ENCODE peak calls at places on chromosomes 2 and 18, in four cellular contexts. B, N, L and R are unnamed samples.
A peak's percentile ranks its signal among the peaks of the same experiment; 100 is the strongest.

GRCh38 chr2:12734914-12735654 is 18.3 kb downstream of the TRIB2 start:
- DNase-seq in B (no peak), N (no peak), L (no peak), R (no peak)

GRCh38 chr18:62450546-62451395 is 72.1 kb upstream of the ZCCHC2 start:
- DNase-seq in B (peak; percentile 95), N (peak; percentile 81), L (peak; percentile 92), R (peak; percentile 99)

GRCh38 chr2:125224188-125224587 is 1199.1 kb downstream of the CNTNAP5 start:
- DNase-seq in B (no peak), N (no peak), L (no peak), R (no peak)

GRCh38 chr18:55879331-55879730 is 291.3 kb upstream of the TCF4 start:
- DNase-seq in B (no peak), N (peak; percentile 77), L (no peak), R (no peak)

GRCh38 chr18:69817335-69817935 is 130.2 kb downstream of the CD226 start:
- DNase-seq in B (no peak), N (peak; percentile 87), L (peak; percentile 67), R (no peak)

GRCh38 chr2:157404363-157404762 is 39.5 kb downstream of the CYTIP start:
- DNase-seq in B (no peak), N (peak; percentile 17), L (peak; percentile 87), R (no peak)

GRCh38 chr2:215880970-215881369 is 132.4 kb downstream of the MREG start:
- DNase-seq in B (no peak), N (peak; percentile 30), L (no peak), R (no peak)

GRCh38 chr2:207403950-207404349 is 125.8 kb upstream of the CREB1 start:
- DNase-seq in B (no peak), N (peak; percentile 74), L (no peak), R (no peak)

GRCh38 chr2:200788129-200788718 is 23.5 kb upstream of the BZW1 start:
- DNase-seq in B (peak; percentile 63), N (peak; percentile 70), L (peak; percentile 28), R (peak; percentile 90)

GRCh38 chr2:29013046-29013780 is 32.1 kb downstream of the TOGARAM2 start:
- DNase-seq in B (peak; percentile 50), N (no peak), L (no peak), R (no peak)

GRCh38 chr2:47747878-47748277 is 35.1 kb upstream of the MSH6 start:
- DNase-seq in B (no peak), N (no peak), L (no peak), R (no peak)
- H3K4me2 ChIP-seq in B (no peak overlapping the region), N (no peak overlapping the region), L (no peak overlapping the region), R (no peak overlapping the region)

GRCh38 chr18:45838302-45839070 is 13.0 kb downstream of the SIGLEC15 start:
- DNase-seq in B (no peak), N (no peak), L (no peak), R (no peak)
- H2AFZ ChIP-seq in B (no peak overlapping the region), N (peak overlapping the region; percentile 60), L (peak overlapping the region; percentile 66), R (peak overlapping the region; percentile 39)

DNA sequence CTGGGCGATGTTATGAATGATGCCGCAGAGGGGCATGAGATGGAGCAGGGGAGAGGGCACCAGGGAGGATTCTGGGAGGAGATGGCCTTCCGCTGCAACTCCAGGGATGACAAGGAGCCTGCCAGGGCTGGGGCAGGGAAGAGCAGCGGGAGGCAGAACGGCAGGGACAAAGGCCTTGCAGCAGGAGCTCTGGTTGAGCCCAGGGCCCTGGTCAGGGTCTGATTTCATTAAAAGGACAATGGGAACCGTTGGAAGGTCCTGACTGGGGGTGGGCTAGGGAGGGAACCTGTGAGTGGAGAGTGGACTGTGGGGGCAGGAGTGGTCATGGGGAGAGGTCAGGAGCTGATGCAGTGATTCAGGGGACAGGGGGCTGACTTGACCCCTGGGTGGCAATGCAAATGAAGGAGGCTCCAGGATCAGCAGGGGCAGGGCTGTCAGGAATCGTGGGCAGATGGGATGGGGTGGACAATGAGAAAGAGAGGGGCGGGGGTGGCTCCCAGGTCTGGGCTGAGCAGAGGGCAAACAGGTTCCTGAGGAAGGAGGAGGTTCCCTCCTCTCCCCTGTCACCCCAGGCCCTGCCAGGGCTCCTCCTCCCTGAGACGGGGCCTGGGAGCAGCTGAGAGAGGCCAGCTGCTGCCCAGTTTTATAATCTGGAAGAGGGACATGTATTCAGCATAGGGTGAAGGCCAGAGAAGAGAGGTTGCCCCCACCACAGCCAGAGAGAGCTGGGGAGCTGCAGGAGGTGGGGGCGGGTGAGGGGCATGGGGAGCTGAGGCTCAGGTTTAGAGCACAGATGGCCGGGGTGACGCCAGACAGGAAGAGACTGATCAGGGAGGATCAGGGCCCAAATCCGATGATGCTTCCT is 7.3 kb upstream of the DUSP2 start:
- DNase-seq in B (no peak), N (no peak), L (no peak), R (no peak)
- H3K4me2 ChIP-seq in B (no peak overlapping the region), N (no peak overlapping the region), L (no peak overlapping the region), R (no peak overlapping the region)

GRCh38 chr2:180559766-180560165 is 420.6 kb upstream of the UBE2E3 start:
- DNase-seq in B (no peak), N (no peak), L (no peak), R (peak; percentile 66)

GRCh38 chr2:180564051-180564450 is 416.4 kb upstream of the UBE2E3 start:
- DNase-seq in B (no peak), N (no peak), L (no peak), R (no peak)

GRCh38 chr2:180559038-180559437 is 421.4 kb upstream of the UBE2E3 start:
- DNase-seq in B (no peak), N (no peak), L (no peak), R (no peak)

DNA sequence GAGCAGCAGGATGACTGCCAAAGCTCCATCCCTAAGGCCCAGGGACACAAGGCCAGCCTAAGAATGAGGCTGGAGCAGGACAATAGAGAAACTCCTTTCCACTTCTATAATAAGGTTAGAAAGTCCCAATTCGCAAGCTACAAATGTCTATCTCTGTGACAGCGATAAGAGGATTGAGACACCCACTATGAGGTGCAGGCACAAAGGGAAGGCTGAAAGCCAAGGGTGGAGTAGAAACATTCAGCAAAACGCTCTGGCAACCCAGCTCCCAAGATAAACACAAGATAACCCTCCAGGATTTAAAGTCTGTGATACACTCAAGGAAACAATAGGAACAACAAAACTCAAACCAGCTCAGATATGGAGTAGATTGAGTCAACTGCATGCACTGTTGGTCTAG is 418.0 kb upstream of the UBE2E3 start:
- DNase-seq in B (no peak), N (no peak), L (no peak), R (no peak)
- H2AFZ ChIP-seq in B (peak overlapping the region; percentile 66), N (peak overlapping the region; percentile 40), L (peak overlapping the region; percentile 35), R (no peak overlapping the region)

GRCh38 chr2:64114063-64114911 is 29.9 kb downstream of the PELI1 start:
- DNase-seq in B (peak; percentile 83), N (peak; percentile 94), L (peak; percentile 86), R (peak; percentile 69)

GRCh38 chr2:64114912-64115277 is 29.3 kb downstream of the PELI1 start:
- DNase-seq in B (no peak), N (no peak), L (no peak), R (no peak)

GRCh38 chr2:64108842-64109241 is 35.4 kb downstream of the PELI1 start:
- DNase-seq in B (no peak), N (no peak), L (peak; percentile 28), R (no peak)

GRCh38 chr2:64111426-64111825 is 32.8 kb downstream of the PELI1 start:
- DNase-seq in B (no peak), N (no peak), L (no peak), R (no peak)

DNA sequence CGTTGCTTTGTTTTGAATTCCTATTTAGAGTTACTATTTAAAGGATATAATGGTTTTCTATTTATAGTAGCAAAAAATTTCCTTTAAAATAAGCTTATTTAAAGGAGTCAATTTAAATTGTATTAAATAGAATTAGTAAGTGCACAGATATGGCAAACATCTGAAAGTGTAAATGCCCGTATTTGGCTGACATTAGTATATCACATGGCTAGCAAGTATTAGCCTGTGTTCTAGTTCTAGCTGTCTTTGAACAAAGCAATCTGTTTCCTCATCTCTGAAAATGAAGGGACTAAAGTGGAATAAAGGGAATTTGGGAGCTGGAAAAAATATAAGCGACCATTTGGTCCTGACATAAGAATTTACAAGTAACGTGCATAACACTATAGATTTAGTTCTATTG is 32.2 kb downstream of the PELI1 start:
- DNase-seq in B (no peak), N (no peak), L (no peak), R (no peak)
- H3K4me2 ChIP-seq in B (no peak overlapping the region), N (no peak overlapping the region), L (no peak overlapping the region), R (no peak overlapping the region)

GRCh38 chr2:58984731-58985130 is 743.6 kb upstream of the FANCL start:
- DNase-seq in B (no peak), N (peak; percentile 52), L (peak; percentile 4), R (no peak)
- H2AFZ ChIP-seq in B (no peak overlapping the region), N (no peak overlapping the region), L (no peak overlapping the region), R (no peak overlapping the region)

DNA sequence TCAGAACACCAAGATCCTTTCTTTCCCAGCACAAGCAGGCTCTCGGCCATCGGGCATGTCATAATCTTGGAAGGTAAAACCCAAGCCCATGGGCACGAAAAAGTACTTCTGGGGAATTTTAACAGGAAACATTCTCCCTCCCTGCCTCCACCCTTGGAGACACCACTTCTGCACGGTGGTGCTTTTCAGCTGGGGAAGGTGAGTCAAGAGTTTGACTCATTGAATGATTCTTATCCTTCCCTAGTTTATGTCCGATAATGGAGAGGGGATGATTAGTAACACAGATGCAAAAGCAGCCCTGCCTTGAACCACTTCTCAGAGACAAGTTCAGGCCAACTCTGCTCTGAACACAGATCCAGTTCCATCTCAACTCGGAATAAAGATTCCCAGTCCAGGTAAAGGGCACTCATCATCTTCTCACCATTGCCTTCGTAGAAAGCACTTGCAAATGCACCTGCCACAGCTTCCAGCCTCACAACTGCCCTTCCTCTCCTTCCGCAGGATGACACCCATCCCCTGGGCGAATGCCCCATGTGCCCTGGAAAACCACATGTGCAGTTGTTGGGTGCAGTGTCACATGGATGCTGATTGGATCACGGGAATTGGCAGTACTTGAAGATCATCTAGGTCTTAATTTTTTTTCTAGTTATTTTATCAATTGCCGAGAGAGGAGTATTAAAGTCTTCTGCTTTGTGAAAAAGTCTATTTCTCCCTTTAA is 136.2 kb downstream of the PXDN start:
- DNase-seq in B (no peak), N (peak; percentile 71), L (peak; percentile 84), R (no peak)
- H3K4me2 ChIP-seq in B (no peak overlapping the region), N (no peak overlapping the region), L (no peak overlapping the region), R (no peak overlapping the region)

DNA sequence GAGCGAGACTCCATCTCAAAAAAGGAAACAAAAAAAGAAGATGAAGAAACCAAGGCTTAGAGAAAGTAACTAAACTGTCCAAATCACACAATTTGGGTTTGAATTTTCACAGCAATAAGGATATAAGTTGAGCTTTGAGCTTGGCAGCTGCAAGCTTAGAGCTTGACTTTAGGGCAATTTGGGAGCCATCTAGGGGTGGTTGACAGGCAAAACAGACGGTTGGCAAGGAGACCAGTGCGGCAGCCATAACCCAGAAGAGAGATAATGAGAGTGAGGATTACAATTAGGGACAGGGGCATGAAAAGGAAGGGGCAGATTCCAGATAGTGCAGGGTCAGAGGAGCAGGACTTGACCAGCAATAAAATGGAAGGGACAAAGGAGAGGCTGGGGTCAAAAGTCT is 382.2 kb upstream of the HNRNPA3 start:
- DNase-seq in B (no peak), N (no peak), L (no peak), R (no peak)
- H2AFZ ChIP-seq in B (no peak overlapping the region), N (no peak overlapping the region), L (no peak overlapping the region), R (no peak overlapping the region)

GRCh38 chr2:165470351-165470750 is 853 bp downstream of the CSRNP3 start:
- DNase-seq in B (no peak), N (no peak), L (no peak), R (no peak)
- H3K4me2 ChIP-seq in B (no peak overlapping the region), N (peak overlapping the region; percentile 39), L (peak overlapping the region; percentile 71), R (no peak overlapping the region)

GRCh38 chr2:239037559-239037910 is 189.7 kb downstream of the TWIST2 start:
- DNase-seq in B (no peak), N (no peak), L (no peak), R (no peak)
- H2AFZ ChIP-seq in B (no peak overlapping the region), N (no peak overlapping the region), L (no peak overlapping the region), R (no peak overlapping the region)